ENCODE peak calls at places on chromosome 3, in six cellular contexts. F, D, E, C, A and L are unnamed samples. For H3K4me1, the result is how much of the 10 kb centered on the place peaks cover.

GRCh38 chr3:4795905-4796304 is 183.3 kb upstream of the BHLHE40 start:
- DNase-seq in F (no peak), D (peak), E (no peak), C (no peak), A (no peak), L (no peak)

GRCh38 chr3:172138031-172138538 is 98.7 kb downstream of the FNDC3B start:
- DNase-seq in F (no peak), D (peak), E (no peak), C (no peak), A (no peak), L (no peak)

GRCh38 chr3:136075816-136076215 is 110.3 kb downstream of the PPP2R3A start:
- DNase-seq in F (no peak), D (peak), E (no peak), C (no peak), A (peak), L (no peak)

GRCh38 chr3:167814441-167814951 is 79.0 kb downstream of the SERPINI1 start:
- DNase-seq in F (no peak), D (peak), E (no peak), C (no peak), A (peak), L (no peak)

GRCh38 chr3:46359748-46360509 is 6.0 kb downstream of the CCR2 start:
- DNase-seq in F (no peak), D (peak), E (no peak), C (no peak), A (no peak), L (no peak)

GRCh38 chr3:17398959-17399551 is 343.4 kb downstream of the TBC1D5 start:
- DNase-seq in F (no peak), D (no peak), E (no peak), C (no peak), A (no peak), L (no peak)

GRCh38 chr3:157263027-157263426 is 103.1 kb upstream of the CCNL1 start:
- DNase-seq in F (no peak), D (peak), E (no peak), C (no peak), A (no peak), L (no peak)

GRCh38 chr3:27209595-27210264 is 159.5 kb downstream of the NEK10 start:
- DNase-seq in F (no peak), D (no peak), E (no peak), C (no peak), A (no peak), L (no peak)

GRCh38 chr3:59460068-59460467 is 410.2 kb upstream of the CFAP20DC start:
- DNase-seq in F (no peak), D (no peak), E (no peak), C (no peak), A (no peak), L (no peak)

GRCh38 chr3:123188058-123188457 is 13.7 kb upstream of the SEC22A start:
- DNase-seq in F (no peak), D (no peak), E (no peak), C (no peak), A (no peak), L (no peak)

GRCh38 chr3:159829056-159829995 is 159.3 kb upstream of the IL12A start:
- DNase-seq in F (no peak), D (peak), E (peak), C (no peak), A (no peak), L (peak)

GRCh38 chr3:78887029-78887428 is 880.8 kb downstream of the ROBO1 start:
- DNase-seq in F (no peak), D (peak), E (no peak), C (no peak), A (peak), L (no peak)

GRCh38 chr3:106049876-106050275 is 181.1 kb upstream of the CBLB start:
- DNase-seq in F (no peak), D (peak), E (no peak), C (no peak), A (no peak), L (no peak)

GRCh38 chr3:127929818-127930217 is 14.8 kb downstream of the KBTBD12 start:
- DNase-seq in F (no peak), D (no peak), E (no peak), C (no peak), A (no peak), L (no peak)

GRCh38 chr3:173089283-173089682 is 51.8 kb downstream of the SPATA16 start:
- DNase-seq in F (no peak), D (no peak), E (no peak), C (no peak), A (no peak), L (no peak)

GRCh38 chr3:55968331-55968730 is 481.2 kb upstream of the WNT5A start:
- DNase-seq in F (no peak), D (peak), E (no peak), C (no peak), A (peak), L (no peak)

GRCh38 chr3:52176951-52177700 is 20.8 kb upstream of the ALAS1 start:
- DNase-seq in F (no peak), D (no peak), E (no peak), C (no peak), A (no peak), L (no peak)

GRCh38 chr3:126146525-126147146 is 33.8 kb downstream of the ALDH1L1 start:
- DNase-seq in F (no peak), D (no peak), E (no peak), C (peak), A (no peak), L (peak)

GRCh38 chr3:66819993-66820501 is 178.1 kb upstream of the KBTBD8 start:
- DNase-seq in F (no peak), D (no peak), E (no peak), C (no peak), A (no peak), L (no peak)

GRCh38 chr3:126435456-126436315 is 40.0 kb downstream of the ZXDC start:
- DNase-seq in F (no peak), D (no peak), E (peak), C (no peak), A (no peak), L (peak)

GRCh38 chr3:194572944-194573491 is 60.2 kb downstream of the TMEM44 start:
- DNase-seq in F (no peak), D (peak), E (no peak), C (no peak), A (peak), L (no peak)

GRCh38 chr3:128322030-128323022 is 144.4 kb downstream of the DNAJB8 start:
- DNase-seq in F (peak), D (peak), E (peak), C (peak), A (peak), L (peak)

GRCh38 chr3:158520433-158520832 is 50.6 kb upstream of the MLF1 start:
- DNase-seq in F (no peak), D (no peak), E (no peak), C (no peak), A (no peak), L (no peak)

DNA sequence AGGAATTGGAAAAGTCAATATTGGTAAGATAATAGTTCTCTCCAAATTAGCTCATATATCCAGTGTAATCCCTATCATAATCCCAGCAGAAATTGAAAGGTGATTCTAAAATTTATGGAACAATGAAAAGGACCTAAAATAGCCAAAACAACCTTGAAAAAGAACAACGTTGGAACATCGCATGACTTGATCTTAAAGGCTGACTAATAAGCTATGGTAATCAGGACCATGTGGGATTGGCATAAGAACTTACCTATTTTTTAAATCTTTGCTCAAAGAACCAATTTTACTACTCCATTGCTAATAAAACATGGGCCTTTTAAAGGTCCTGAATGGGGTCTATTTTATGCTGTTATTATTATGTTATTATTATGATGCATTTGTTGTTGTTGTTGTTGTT is 40.9 kb downstream of the B3GNT5 start:
- DNase-seq in F (no peak), D (no peak), E (no peak), C (no peak), A (no peak), L (no peak)
- H3K4me1 ChIP-seq in F (under half), D (under half), E (under half), C (under half), A (under half), L (under half)

GRCh38 chr3:31105438-31106077 is 211.1 kb upstream of the GADL1 start:
- DNase-seq in F (no peak), D (peak), E (no peak), C (no peak), A (peak), L (no peak)
- H3K27ac ChIP-seq in F (no peak), D (peak), E (no peak), C (no peak), A (peak), L (no peak)

GRCh38 chr3:188972313-188972712 is 199.5 kb upstream of the TPRG1 start:
- DNase-seq in F (no peak), D (no peak), E (no peak), C (no peak), A (no peak), L (no peak)
- H3K4me1 ChIP-seq in F (under half), D (under half), E (under half), C (under half), A (under half), L (under half)

DNA sequence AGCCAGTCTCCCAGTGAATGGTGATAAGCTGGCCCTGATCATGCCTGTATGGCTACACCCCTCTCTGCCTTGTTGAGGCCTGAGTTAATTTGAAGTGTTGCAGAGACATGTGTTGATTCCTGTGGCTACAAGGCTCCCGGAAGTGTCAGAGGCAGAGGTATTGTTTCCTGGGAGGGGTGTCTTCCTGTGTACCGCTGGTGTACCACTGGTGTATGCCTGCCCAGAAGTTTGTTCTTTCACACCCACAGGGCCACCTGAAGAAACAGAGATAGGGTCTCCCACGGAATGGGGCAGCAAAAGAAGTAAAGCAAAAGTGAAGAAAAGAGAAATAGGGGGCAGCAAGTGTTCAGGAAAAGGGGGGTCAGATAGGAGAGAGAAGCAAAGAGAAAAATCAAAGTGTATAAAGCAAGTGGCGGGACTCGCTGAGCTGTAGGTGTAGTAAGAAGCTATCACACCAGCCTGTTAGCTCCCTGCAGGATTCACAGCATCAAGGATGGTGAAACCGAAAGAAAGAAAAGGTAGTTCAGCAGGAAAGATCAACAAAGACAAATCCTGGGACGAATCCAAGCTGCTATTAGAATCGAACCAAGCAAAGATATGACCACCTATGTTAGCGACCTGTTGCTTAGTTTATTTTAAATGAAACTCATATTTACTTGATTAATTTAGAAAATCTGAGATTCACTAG is 36.6 kb upstream of the CD47 start:
- DNase-seq in F (no peak), D (no peak), E (no peak), C (peak), A (peak), L (no peak)
- H3K27ac ChIP-seq in F (no peak), D (no peak), E (no peak), C (peak), A (no peak), L (no peak)